ENCODE peak calls at places on chromosome 18, in eight cellular contexts. One of them, this sample, is unnamed.
A peak's percentile ranks its signal among the peaks of the same experiment; 100 is the strongest.

GRCh38 chr18:22223263-22223960 is 54.0 kb downstream of the GATA6 start:
- DNase-seq in glutamatergic neuron: no peak
- DNase-seq in A172: peak; percentile 98
- DNase-seq in T-helper 17 cell: no peak
- DNase-seq in stomach: peak; percentile 80
- DNase-seq in HCT116: peak; percentile 69
- DNase-seq in hippocampal formation: no peak
- DNase-seq in NCI-H2081 treated with DMSO at 0.1 percent for 48 hours: no peak
- DNase-seq in this sample: peak; percentile 99

GRCh38 chr18:59005266-59005665 is 134.4 kb upstream of the SEC11C start:
- DNase-seq in glutamatergic neuron: no peak
- DNase-seq in A172: peak; percentile 81
- DNase-seq in T-helper 17 cell: no peak
- DNase-seq in stomach: no peak
- DNase-seq in HCT116: no peak
- DNase-seq in hippocampal formation: no peak
- DNase-seq in NCI-H2081 treated with DMSO at 0.1 percent for 48 hours: no peak
- DNase-seq in this sample: peak; percentile 62

GRCh38 chr18:45687617-45688016 is 36.4 kb upstream of the SLC14A1 start:
- DNase-seq in glutamatergic neuron: no peak
- DNase-seq in A172: no peak
- DNase-seq in T-helper 17 cell: no peak
- DNase-seq in stomach: no peak
- DNase-seq in HCT116: no peak
- DNase-seq in hippocampal formation: no peak
- DNase-seq in NCI-H2081 treated with DMSO at 0.1 percent for 48 hours: no peak
- DNase-seq in this sample: no peak

GRCh38 chr18:74204543-74205152 is 56.3 kb downstream of the TIMM21 start:
- DNase-seq in glutamatergic neuron: no peak
- DNase-seq in A172: no peak
- DNase-seq in T-helper 17 cell: no peak
- DNase-seq in stomach: no peak
- DNase-seq in HCT116: no peak
- DNase-seq in hippocampal formation: no peak
- DNase-seq in NCI-H2081 treated with DMSO at 0.1 percent for 48 hours: no peak
- DNase-seq in this sample: no peak

GRCh38 chr18:48689548-48689947 is 150.7 kb downstream of the CTIF start:
- DNase-seq in glutamatergic neuron: no peak
- DNase-seq in A172: no peak
- DNase-seq in T-helper 17 cell: no peak
- DNase-seq in stomach: no peak
- DNase-seq in HCT116: no peak
- DNase-seq in hippocampal formation: no peak
- DNase-seq in NCI-H2081 treated with DMSO at 0.1 percent for 48 hours: no peak
- DNase-seq in this sample: no peak

GRCh38 chr18:70553245-70553960 is 264.6 kb downstream of the SOCS6 start:
- DNase-seq in glutamatergic neuron: no peak
- DNase-seq in A172: no peak
- DNase-seq in T-helper 17 cell: no peak
- DNase-seq in stomach: no peak
- DNase-seq in HCT116: no peak
- DNase-seq in hippocampal formation: no peak
- DNase-seq in NCI-H2081 treated with DMSO at 0.1 percent for 48 hours: no peak
- DNase-seq in this sample: no peak

GRCh38 chr18:5600376-5601071 is 56.7 kb upstream of the EPB41L3 start:
- DNase-seq in glutamatergic neuron: no peak
- DNase-seq in A172: no peak
- DNase-seq in T-helper 17 cell: no peak
- DNase-seq in stomach: no peak
- DNase-seq in HCT116: no peak
- DNase-seq in hippocampal formation: no peak
- DNase-seq in NCI-H2081 treated with DMSO at 0.1 percent for 48 hours: no peak
- DNase-seq in this sample: no peak

GRCh38 chr18:7601249-7601620 is 34.1 kb downstream of the PTPRM start:
- DNase-seq in glutamatergic neuron: no peak
- DNase-seq in A172: peak; percentile 80
- DNase-seq in T-helper 17 cell: no peak
- DNase-seq in stomach: no peak
- DNase-seq in HCT116: no peak
- DNase-seq in hippocampal formation: no peak
- DNase-seq in NCI-H2081 treated with DMSO at 0.1 percent for 48 hours: no peak
- DNase-seq in this sample: no peak

GRCh38 chr18:45978084-45978483 is 11.0 kb upstream of the EPG5 start:
- DNase-seq in glutamatergic neuron: no peak
- DNase-seq in A172: no peak
- DNase-seq in T-helper 17 cell: no peak
- DNase-seq in stomach: no peak
- DNase-seq in HCT116: no peak
- DNase-seq in hippocampal formation: no peak
- DNase-seq in NCI-H2081 treated with DMSO at 0.1 percent for 48 hours: no peak
- DNase-seq in this sample: no peak

GRCh38 chr18:56458770-56459450 is 179.5 kb downstream of the TXNL1 start:
- DNase-seq in glutamatergic neuron: no peak
- DNase-seq in A172: no peak
- DNase-seq in T-helper 17 cell: no peak
- DNase-seq in stomach: no peak
- DNase-seq in HCT116: no peak
- DNase-seq in hippocampal formation: no peak
- DNase-seq in NCI-H2081 treated with DMSO at 0.1 percent for 48 hours: no peak
- DNase-seq in this sample: peak; percentile 58

GRCh38 chr18:55635439-55635838 is 47.4 kb upstream of the TCF4 start:
- DNase-seq in glutamatergic neuron: no peak
- DNase-seq in A172: no peak
- DNase-seq in T-helper 17 cell: no peak
- DNase-seq in stomach: no peak
- DNase-seq in HCT116: no peak
- DNase-seq in hippocampal formation: no peak
- DNase-seq in NCI-H2081 treated with DMSO at 0.1 percent for 48 hours: no peak
- DNase-seq in this sample: no peak

GRCh38 chr18:42792731-42793130 is 322.8 kb downstream of the RIT2 start:
- DNase-seq in glutamatergic neuron: no peak
- DNase-seq in A172: no peak
- DNase-seq in T-helper 17 cell: no peak
- DNase-seq in stomach: no peak
- DNase-seq in HCT116: no peak
- DNase-seq in hippocampal formation: no peak
- DNase-seq in NCI-H2081 treated with DMSO at 0.1 percent for 48 hours: no peak
- DNase-seq in this sample: no peak

GRCh38 chr18:32759768-32760167 is 13.1 kb downstream of the KLHL14 start:
- DNase-seq in glutamatergic neuron: no peak
- DNase-seq in A172: no peak
- DNase-seq in T-helper 17 cell: no peak
- DNase-seq in stomach: no peak
- DNase-seq in HCT116: no peak
- DNase-seq in hippocampal formation: no peak
- DNase-seq in NCI-H2081 treated with DMSO at 0.1 percent for 48 hours: no peak
- DNase-seq in this sample: no peak

GRCh38 chr18:79972720-79973119 is 8.3 kb downstream of the HSBP1L1 start:
- DNase-seq in glutamatergic neuron: no peak
- DNase-seq in A172: no peak
- DNase-seq in T-helper 17 cell: no peak
- DNase-seq in stomach: no peak
- DNase-seq in HCT116: no peak
- DNase-seq in hippocampal formation: no peak
- DNase-seq in NCI-H2081 treated with DMSO at 0.1 percent for 48 hours: no peak
- DNase-seq in this sample: no peak

GRCh38 chr18:42781298-42781815 is 334.1 kb downstream of the RIT2 start:
- DNase-seq in glutamatergic neuron: peak; percentile 56
- DNase-seq in A172: no peak
- DNase-seq in T-helper 17 cell: no peak
- DNase-seq in stomach: no peak
- DNase-seq in HCT116: no peak
- DNase-seq in hippocampal formation: no peak
- DNase-seq in NCI-H2081 treated with DMSO at 0.1 percent for 48 hours: no peak
- DNase-seq in this sample: no peak

GRCh38 chr18:48488388-48488850 is 50.4 kb upstream of the CTIF start:
- DNase-seq in glutamatergic neuron: no peak
- DNase-seq in A172: peak; percentile 93
- DNase-seq in T-helper 17 cell: no peak
- DNase-seq in stomach: peak; percentile 95
- DNase-seq in HCT116: peak; percentile 41
- DNase-seq in hippocampal formation: no peak
- DNase-seq in NCI-H2081 treated with DMSO at 0.1 percent for 48 hours: no peak
- DNase-seq in this sample: peak; percentile 80

GRCh38 chr18:12074734-12075133 is 18.9 kb upstream of the ANKRD62 start:
- DNase-seq in glutamatergic neuron: no peak
- DNase-seq in A172: no peak
- DNase-seq in T-helper 17 cell: no peak
- DNase-seq in stomach: no peak
- DNase-seq in HCT116: no peak
- DNase-seq in hippocampal formation: no peak
- DNase-seq in NCI-H2081 treated with DMSO at 0.1 percent for 48 hours: no peak
- DNase-seq in this sample: no peak

GRCh38 chr18:44729631-44730101 is 49.0 kb downstream of the SETBP1 start:
- DNase-seq in glutamatergic neuron: no peak
- DNase-seq in A172: peak; percentile 7
- DNase-seq in T-helper 17 cell: no peak
- DNase-seq in stomach: no peak
- DNase-seq in HCT116: no peak
- DNase-seq in hippocampal formation: no peak
- DNase-seq in NCI-H2081 treated with DMSO at 0.1 percent for 48 hours: no peak
- DNase-seq in this sample: no peak

GRCh38 chr18:78814321-78814720 is 165.3 kb upstream of the SALL3 start:
- DNase-seq in glutamatergic neuron: no peak
- DNase-seq in A172: no peak
- DNase-seq in T-helper 17 cell: no peak
- DNase-seq in stomach: no peak
- DNase-seq in HCT116: no peak
- DNase-seq in hippocampal formation: no peak
- DNase-seq in NCI-H2081 treated with DMSO at 0.1 percent for 48 hours: no peak
- DNase-seq in this sample: peak; percentile 35

GRCh38 chr18:7117390-7118355 is at the start of gene LAMA1:
- DNase-seq in glutamatergic neuron: peak; percentile 73
- DNase-seq in A172: no peak
- DNase-seq in T-helper 17 cell: no peak
- DNase-seq in stomach: no peak
- DNase-seq in HCT116: no peak
- DNase-seq in hippocampal formation: no peak
- DNase-seq in NCI-H2081 treated with DMSO at 0.1 percent for 48 hours: no peak
- DNase-seq in this sample: peak; percentile 68

GRCh38 chr18:581106-581505 is 926 bp downstream of the CETN1 start:
- DNase-seq in glutamatergic neuron: no peak
- DNase-seq in A172: no peak
- DNase-seq in T-helper 17 cell: no peak
- DNase-seq in stomach: no peak
- DNase-seq in HCT116: no peak
- DNase-seq in hippocampal formation: no peak
- DNase-seq in NCI-H2081 treated with DMSO at 0.1 percent for 48 hours: no peak
- DNase-seq in this sample: no peak

GRCh38 chr18:8609711-8610441 is 639 bp downstream of the RAB12 start:
- DNase-seq in glutamatergic neuron: peak; percentile 48
- DNase-seq in A172: no peak
- DNase-seq in T-helper 17 cell: no peak
- DNase-seq in stomach: no peak
- DNase-seq in HCT116: no peak
- DNase-seq in hippocampal formation: no peak
- DNase-seq in NCI-H2081 treated with DMSO at 0.1 percent for 48 hours: no peak
- DNase-seq in this sample: peak; percentile 13

GRCh38 chr18:26479686-26480079 is 68.7 kb downstream of the KCTD1 start:
- DNase-seq in glutamatergic neuron: no peak
- DNase-seq in A172: peak; percentile 26
- DNase-seq in T-helper 17 cell: no peak
- DNase-seq in stomach: no peak
- DNase-seq in HCT116: no peak
- DNase-seq in hippocampal formation: no peak
- DNase-seq in NCI-H2081 treated with DMSO at 0.1 percent for 48 hours: no peak
- DNase-seq in this sample: peak; percentile 34

GRCh38 chr18:57427429-57428181 is 7.6 kb upstream of the ONECUT2 start:
- DNase-seq in glutamatergic neuron: peak; percentile 72
- DNase-seq in A172: no peak
- DNase-seq in T-helper 17 cell: no peak
- DNase-seq in stomach: no peak
- DNase-seq in HCT116: no peak
- DNase-seq in hippocampal formation: no peak
- DNase-seq in NCI-H2081 treated with DMSO at 0.1 percent for 48 hours: no peak
- DNase-seq in this sample: no peak

GRCh38 chr18:50374753-50375391 is at the start of gene SKA1:
- DNase-seq in glutamatergic neuron: peak; percentile 97
- DNase-seq in A172: peak; percentile 77
- DNase-seq in T-helper 17 cell: peak; percentile 89
- DNase-seq in stomach: peak; percentile 93
- DNase-seq in HCT116: peak; percentile 89
- DNase-seq in hippocampal formation: peak; percentile 91
- DNase-seq in NCI-H2081 treated with DMSO at 0.1 percent for 48 hours: peak; percentile 30
- DNase-seq in this sample: peak; percentile 94